ENCODE peak calls at places on chromosomes 7 and 10, in nine cellular contexts. V is mammary epithelial cell; R is NCI-H1694; H is ELR; J is NCI-H2029 treated with DMSO at 0.1 percent for 48 hours; Q is naive B cell; F is GM23248; L is DND-41; T is naive thymus-derived CD4-positive, alpha-beta T cell. S is an unnamed sample.

GRCh38 chr7:101916876-101917275 is 99.5 kb downstream of the CUX1 start:
- DNase-seq in V (no peak), R (no peak), H (no peak), J (no peak), Q (no peak), F (no peak), L (no peak), T (no peak), S (no peak)

GRCh38 chr10:75048669-75049098 is 62.8 kb upstream of the SAMD8 start:
- DNase-seq in V (no peak), R (no peak), H (no peak), J (no peak), Q (no peak), F (peak; percentile 55), L (no peak), T (no peak), S (no peak)

GRCh38 chr7:2944729-2945128 is 98.9 kb downstream of the CARD11 start:
- DNase-seq in V (no peak), R (no peak), H (no peak), J (no peak), Q (no peak), F (no peak), L (no peak), T (no peak), S (no peak)

GRCh38 chr7:117854186-117854585 is 19.1 kb downstream of the CTTNBP2 start:
- DNase-seq in V (no peak), R (no peak), H (no peak), J (no peak), Q (no peak), F (no peak), L (no peak), T (no peak), S (no peak)

GRCh38 chr7:34875481-34875880 is 161.8 kb downstream of the DPY19L1 start:
- DNase-seq in V (no peak), R (no peak), H (no peak), J (no peak), Q (no peak), F (no peak), L (no peak), T (no peak), S (no peak)

GRCh38 chr7:104040666-104041065 is 51.2 kb upstream of the RELN start:
- DNase-seq in V (no peak), R (no peak), H (no peak), J (peak; percentile 27), Q (no peak), F (no peak), L (no peak), T (no peak), S (no peak)

GRCh38 chr7:131889572-131890150 is 333.2 kb upstream of the PODXL start:
- DNase-seq in V (no peak), R (no peak), H (no peak), J (no peak), Q (no peak), F (no peak), L (no peak), T (no peak), S (no peak)

GRCh38 chr10:114045071-114045737 is 1.5 kb downstream of the ADRB1 start:
- DNase-seq in V (no peak), R (no peak), H (no peak), J (no peak), Q (peak; percentile 44), F (peak; percentile 52), L (no peak), T (no peak), S (no peak)

GRCh38 chr7:69739906-69740545 is 141.8 kb downstream of the AUTS2 start:
- DNase-seq in V (no peak), R (peak; percentile 54), H (no peak), J (peak; percentile 49), Q (peak; percentile 32), F (peak; percentile 47), L (no peak), T (no peak), S (peak; percentile 33)

GRCh38 chr10:60203993-60204618 is 185.6 kb downstream of the ANK3 start:
- DNase-seq in V (peak; percentile 15), R (peak; percentile 24), H (peak; percentile 51), J (no peak), Q (peak; percentile 20), F (peak; percentile 72), L (no peak), T (no peak), S (no peak)

GRCh38 chr7:138875794-138876193 is 77.8 kb upstream of the ATP6V0A4 start:
- DNase-seq in V (peak; percentile 96), R (no peak), H (peak; percentile 96), J (no peak), Q (no peak), F (peak; percentile 96), L (peak; percentile 80), T (peak; percentile 76), S (no peak)

GRCh38 chr10:32437334-32437733 is 8.6 kb upstream of the CCDC7 start:
- DNase-seq in V (peak; percentile 61), R (no peak), H (no peak), J (no peak), Q (no peak), F (peak; percentile 72), L (no peak), T (no peak), S (no peak)

GRCh38 chr7:140349172-140349771 is 49.1 kb downstream of the SLC37A3 start:
- DNase-seq in V (no peak), R (no peak), H (no peak), J (no peak), Q (no peak), F (peak; percentile 79), L (peak; percentile 57), T (no peak), S (no peak)

GRCh38 chr7:37665352-37666022 is 18.1 kb upstream of the GPR141 start:
- DNase-seq in V (no peak), R (no peak), H (no peak), J (no peak), Q (no peak), F (no peak), L (no peak), T (no peak), S (no peak)

GRCh38 chr10:42997849-42998165 is 79.1 kb upstream of the RET start:
- DNase-seq in V (no peak), R (no peak), H (no peak), J (no peak), Q (no peak), F (no peak), L (no peak), T (no peak), S (no peak)

GRCh38 chr7:128940494-128941322 is 3.0 kb downstream of the IRF5 start:
- DNase-seq in V (no peak), R (no peak), H (no peak), J (no peak), Q (peak; percentile 89), F (no peak), L (no peak), T (no peak), S (peak; percentile 81)

GRCh38 chr7:125563964-125564529 is 634.4 kb upstream of the POT1 start:
- DNase-seq in V (no peak), R (no peak), H (peak; percentile 4), J (peak; percentile 91), Q (no peak), F (no peak), L (no peak), T (no peak), S (no peak)

GRCh38 chr10:1657500-1657899 is 79.8 kb downstream of the ADARB2 start:
- DNase-seq in V (no peak), R (no peak), H (no peak), J (no peak), Q (no peak), F (no peak), L (peak; percentile 13), T (no peak), S (no peak)

GRCh38 chr10:43904831-43905230 is 256.1 kb upstream of the ZNF32 start:
- DNase-seq in V (no peak), R (no peak), H (no peak), J (no peak), Q (no peak), F (no peak), L (no peak), T (no peak), S (no peak)

GRCh38 chr10:77959384-77959783 is 32.8 kb upstream of the DLG5 start:
- DNase-seq in V (no peak), R (no peak), H (no peak), J (no peak), Q (no peak), F (no peak), L (no peak), T (no peak), S (no peak)

GRCh38 chr7:134431805-134432204 is 27.1 kb downstream of the AKR1B1 start:
- DNase-seq in V (no peak), R (no peak), H (no peak), J (no peak), Q (no peak), F (no peak), L (no peak), T (no peak), S (no peak)

GRCh38 chr10:119541459-119542356 is 811 bp downstream of the RGS10 start:
- DNase-seq in V (no peak), R (no peak), H (peak; percentile 52), J (no peak), Q (no peak), F (peak; percentile 72), L (peak; percentile 35), T (peak; percentile 51), S (no peak)

GRCh38 chr7:22357311-22358175 is 589 bp upstream of the RAPGEF5 start:
- DNase-seq in V (peak; percentile 92), R (no peak), H (no peak), J (peak; percentile 55), Q (no peak), F (peak; percentile 20), L (no peak), T (no peak), S (no peak)

GRCh38 chr10:98318861-98319260 is 50.9 kb upstream of the LOXL4 start:
- DNase-seq in V (no peak), R (no peak), H (no peak), J (no peak), Q (no peak), F (peak; percentile 42), L (no peak), T (no peak), S (no peak)

GRCh38 chr7:68676789-68677535 is 921.3 kb upstream of the AUTS2 start:
- DNase-seq in V (no peak), R (no peak), H (no peak), J (no peak), Q (no peak), F (no peak), L (no peak), T (no peak), S (no peak)

GRCh38 chr7:101386558-101387199 is 24.0 kb downstream of the COL26A1 start:
- DNase-seq in V (no peak), R (no peak), H (peak; percentile 23), J (no peak), Q (no peak), F (peak; percentile 68), L (peak; percentile 8), T (no peak), S (no peak)

GRCh38 chr7:158325530-158326381 is 261.9 kb downstream of the PTPRN2 start:
- DNase-seq in V (no peak), R (no peak), H (no peak), J (peak; percentile 47), Q (no peak), F (no peak), L (no peak), T (no peak), S (no peak)

GRCh38 chr7:24972991-24973390 is 7.0 kb downstream of the OSBPL3 start:
- DNase-seq in V (peak; percentile 42), R (no peak), H (peak; percentile 76), J (no peak), Q (no peak), F (peak; percentile 70), L (no peak), T (no peak), S (no peak)

GRCh38 chr10:94425942-94426341 is 23.6 kb downstream of the TBC1D12 start:
- DNase-seq in V (no peak), R (no peak), H (no peak), J (no peak), Q (no peak), F (no peak), L (no peak), T (no peak), S (no peak)

GRCh38 chr10:78937800-78938694 is 130.7 kb upstream of the ZMIZ1 start:
- DNase-seq in V (no peak), R (no peak), H (peak; percentile 27), J (no peak), Q (no peak), F (no peak), L (no peak), T (no peak), S (no peak)

GRCh38 chr7:114931656-114932011 is 9.7 kb downstream of the MDFIC start:
- DNase-seq in V (no peak), R (no peak), H (no peak), J (no peak), Q (peak; percentile 52), F (no peak), L (no peak), T (peak; percentile 30), S (peak; percentile 84)

S was measured in GM12864.